ENCODE peak calls at places on chromosomes 12 and 14, in four cellular contexts. I is WTC11, W is GM12878, S is K562. P is an unnamed sample.
A peak's percentile ranks its signal among the peaks of the same experiment; 100 is the strongest.

GRCh38 chr14:92409069-92409468 is 86.1 kb downstream of the SLC24A4 start:
- DNase-seq in S (no peak), I (no peak), W (no peak), P (no peak)

GRCh38 chr12:71000748-71001147 is 80.2 kb upstream of the PTPRR start:
- DNase-seq in W (no peak), S (no peak), I (no peak), P (no peak)

GRCh38 chr12:88638956-88639355 is 58.7 kb upstream of the KITLG start:
- DNase-seq in S (no peak), I (no peak), W (no peak), P (no peak)

GRCh38 chr14:26605602-26606001 is 7.8 kb upstream of the NOVA1 start:
- DNase-seq in I (no peak), S (no peak), W (no peak), P (no peak)

GRCh38 chr14:70789361-70789760 is 20.0 kb downstream of the MAP3K9 start:
- DNase-seq in S (no peak), I (no peak), W (no peak), P (no peak)

GRCh38 chr12:6280053-6280469 is 30.4 kb upstream of the PLEKHG6 start:
- DNase-seq in W (no peak), I (no peak), S (no peak), P (peak; percentile 93)

GRCh38 chr12:52528641-52529143 is 8.5 kb upstream of the KRT5 start:
- DNase-seq in I (no peak), W (no peak), S (no peak), P (no peak)

GRCh38 chr12:5965950-5966383 is 20.9 kb upstream of the ANO2 start:
- DNase-seq in W (no peak), I (peak; percentile 74), S (peak; percentile 50), P (peak; percentile 28)

GRCh38 chr12:105041186-105041585 is 43.1 kb downstream of the ALDH1L2 start:
- DNase-seq in I (no peak), W (no peak), S (no peak), P (no peak)

GRCh38 chr14:86626530-86626929 is 1096.6 kb downstream of the FLRT2 start:
- DNase-seq in I (no peak), S (no peak), W (no peak), P (no peak)

GRCh38 chr12:47943492-47944359 is 19.7 kb upstream of the TMEM106C start:
- DNase-seq in W (no peak), I (no peak), S (no peak), P (peak; percentile 19)

GRCh38 chr12:6333566-6333965 is 8.3 kb downstream of the TNFRSF1A start:
- DNase-seq in I (no peak), S (no peak), W (no peak), P (no peak)

GRCh38 chr12:6200266-6201198 is at the start of gene CD9:
- DNase-seq in I (peak; percentile 72), W (no peak), S (peak; percentile 87), P (no peak)

GRCh38 chr12:113403435-113404415 is at the start of gene SDS:
- DNase-seq in S (peak; percentile 56), W (no peak), I (no peak), P (no peak)

GRCh38 chr12:70824511-70824910 is 96.0 kb downstream of the PTPRR start:
- DNase-seq in S (no peak), I (no peak), W (no peak), P (no peak)

GRCh38 chr12:47935196-47935595 is 28.2 kb upstream of the TMEM106C start:
- DNase-seq in S (no peak), W (no peak), I (no peak), P (peak; percentile 33)

GRCh38 chr12:45503887-45504286 is 225.6 kb upstream of the ARID2 start:
- DNase-seq in S (no peak), W (no peak), I (no peak), P (no peak)

GRCh38 chr14:50862171-50862570 is 9.7 kb upstream of the ABHD12B start:
- DNase-seq in W (no peak), I (no peak), S (no peak), P (peak; percentile 31)

GRCh38 chr12:91367234-91367849 is 184.7 kb upstream of the DCN start:
- DNase-seq in W (no peak), I (no peak), S (peak; percentile 36), P (peak; percentile 2)

GRCh38 chr12:14664434-14665023 is 31.9 kb downstream of the GUCY2C start:
- DNase-seq in S (peak; percentile 7), I (no peak), W (no peak), P (peak; percentile 6)

GRCh38 chr12:10617868-10618267 is 4.5 kb upstream of the MAGOHB start:
- DNase-seq in W (no peak), S (no peak), I (no peak), P (no peak)

GRCh38 chr12:104846056-104846762 is 111.9 kb downstream of the SLC41A2 start:
- DNase-seq in W (no peak), I (no peak), S (no peak), P (no peak)

GRCh38 chr14:74846968-74847549 is 28.9 kb downstream of the PROX2 start:
- DNase-seq in W (no peak), I (no peak), S (no peak), P (no peak)

GRCh38 chr12:54082402-54082892 is 28.8 kb downstream of the HOXC4 start:
- DNase-seq in I (peak; percentile 53), S (peak; percentile 49), W (no peak), P (no peak)

GRCh38 chr12:46518184-46518583 is 145.6 kb upstream of the SLC38A2 start:
- DNase-seq in W (no peak), S (no peak), I (no peak), P (no peak)

GRCh38 chr14:56874375-56874774 is 64.1 kb upstream of the OTX2 start:
- DNase-seq in W (no peak), I (peak; percentile 68), S (no peak), P (peak; percentile 18)

GRCh38 chr12:32671930-32672785 is 6.9 kb upstream of the DNM1L start:
- DNase-seq in S (peak; percentile 42), I (no peak), W (no peak), P (peak; percentile 51)

GRCh38 chr12:82458101-82458500 is 99.8 kb downstream of the METTL25 start:
- DNase-seq in W (no peak), I (no peak), S (no peak), P (no peak)

GRCh38 chr12:56129210-56129691 is 1.2 kb downstream of the ESYT1 start:
- DNase-seq in W (no peak), I (peak; percentile 73), S (peak; percentile 79), P (no peak)

GRCh38 chr12:15719230-15719629 is 70.0 kb downstream of the EPS8 start:
- DNase-seq in S (no peak), W (no peak), I (no peak), P (no peak)

GRCh38 chr12:52439845-52440244 is 5.7 kb upstream of the KRT75 start:
- DNase-seq in I (no peak), S (no peak), W (no peak), P (no peak)

GRCh38 chr12:67937822-67938221 is 51.4 kb upstream of the IFNG-AS1 start:
- DNase-seq in I (no peak), W (no peak), S (no peak), P (no peak)

GRCh38 chr14:61308198-61308597 is 13.2 kb upstream of the PRKCH start:
- DNase-seq in S (no peak), I (no peak), W (no peak), P (no peak)

GRCh38 chr14:103879570-103880333 is 32.4 kb upstream of the PPP1R13B start:
- DNase-seq in I (peak; percentile 40), S (peak; percentile 25), W (no peak), P (peak; percentile 97)

GRCh38 chr12:130838284-130838950 is 633 bp downstream of the STX2 start:
- DNase-seq in W (no peak), I (peak; percentile 44), S (peak; percentile 81), P (peak; percentile 27)

GRCh38 chr12:8146416-8146771 is 10.4 kb upstream of the ZNF705A start:
- DNase-seq in I (no peak), S (no peak), W (no peak), P (no peak)

GRCh38 chr12:95181103-95181502 is 36.2 kb downstream of the FGD6 start:
- DNase-seq in S (peak; percentile 37), W (no peak), I (no peak), P (no peak)
- TF ChIP-seq CREM in S (peak; percentile 84), W (no peak), I (no peak), P (no peak)

GRCh38 chr12:11893998-11894397 is 176.7 kb upstream of the BCL2L14 start:
- DNase-seq in I (no peak), S (no peak), W (no peak), P (no peak)

GRCh38 chr12:11891350-11892064 is 179.2 kb upstream of the BCL2L14 start:
- DNase-seq in S (no peak), I (no peak), W (no peak), P (no peak)

GRCh38 chr12:11894890-11895289 is 175.8 kb upstream of the BCL2L14 start:
- DNase-seq in I (no peak), S (no peak), W (peak; percentile 31), P (no peak)

GRCh38 chr12:11895421-11896064 is 175.2 kb upstream of the BCL2L14 start:
- DNase-seq in I (no peak), W (no peak), S (no peak), P (no peak)

GRCh38 chr12:11892065-11892391 is 178.7 kb upstream of the BCL2L14 start:
- DNase-seq in W (no peak), S (no peak), I (no peak), P (peak; percentile 34)
- TF ChIP-seq CREM in W (no peak), S (no peak), I (no peak), P (no peak)

GRCh38 chr14:100159865-100160533 is 554 bp upstream of the DEGS2 start:
- DNase-seq in S (no peak), I (peak; percentile 67), W (no peak), P (no peak)
- TF ChIP-seq CREM in S (no peak), I (no peak), W (no peak), P (no peak)

GRCh38 chr14:99744199-99744872 is 48.9 kb upstream of the EML1 start:
- DNase-seq in S (no peak), I (peak; percentile 44), W (no peak), P (no peak)
- TF ChIP-seq CREM in S (no peak), I (no peak), W (no peak), P (no peak)

DNA sequence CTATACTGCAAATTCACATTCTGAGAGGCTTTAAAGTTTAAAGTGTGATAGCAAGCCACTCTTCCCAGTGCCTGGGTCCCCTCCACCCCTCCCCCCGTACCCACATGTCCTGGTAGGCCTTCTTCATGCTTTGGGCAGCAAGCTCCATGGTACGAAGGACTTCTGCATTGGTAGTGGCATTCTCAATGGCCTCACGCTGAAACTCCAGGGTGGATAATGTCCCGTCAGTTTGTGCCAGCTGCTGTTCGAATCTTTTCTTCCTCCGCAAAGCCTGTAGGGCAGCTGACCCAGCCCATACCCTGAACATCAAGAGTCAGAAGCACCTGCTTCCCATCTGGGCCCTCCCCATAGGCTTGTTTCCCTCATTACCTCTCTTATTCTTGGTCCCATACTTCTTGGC is 2.0 kb downstream of the CHMP4A start:
- DNase-seq in I (no peak), W (no peak), S (no peak), P (no peak)
- TF ChIP-seq CREM in I (no peak), W (no peak), S (no peak), P (no peak)